ENCODE peak calls at places on chromosome 10, in ten cellular contexts. A is colonic mucosa, Q is endodermal cell, I is A549, K is heart right ventricle, F is tibial nerve, J is right atrium auricular region, W is kidney, O is mucosa of descending colon, N is mammary epithelial cell. B is an unnamed sample.

GRCh38 chr10:94777886-94778458 is 15.5 kb downstream of the CYP2C19 start:
- DNase-seq in A (no peak), Q (no peak), I (no peak), K (no peak), F (no peak), J (no peak), W (no peak), O (no peak), N (no peak), B (no peak)

GRCh38 chr10:122492955-122493597 is 31.7 kb downstream of the HTRA1 start:
- DNase-seq in A (no peak), Q (no peak), I (no peak), K (peak; percentile 31), F (no peak), J (no peak), W (no peak), O (no peak), N (no peak), B (no peak)

GRCh38 chr10:116621934-116622655 is 1.3 kb downstream of the PNLIPRP2 start:
- DNase-seq in A (no peak), Q (no peak), I (no peak), K (no peak), F (no peak), J (peak; percentile 16), W (no peak), O (no peak), N (no peak), B (no peak)

GRCh38 chr10:93436577-93436976 is 45.6 kb downstream of the MYOF start:
- DNase-seq in A (no peak), Q (no peak), I (no peak), K (peak; percentile 70), F (peak; percentile 57), J (peak; percentile 83), W (no peak), O (no peak), N (peak; percentile 77), B (no peak)

GRCh38 chr10:77974396-77975074 is 48.0 kb upstream of the DLG5 start:
- DNase-seq in A (peak; percentile 34), Q (peak; percentile 90), I (peak; percentile 32), K (no peak), F (no peak), J (no peak), W (no peak), O (peak; percentile 56), N (peak; percentile 28), B (no peak)

GRCh38 chr10:73836427-73836826 is 25.0 kb upstream of the NDST2 start:
- DNase-seq in A (no peak), Q (no peak), I (no peak), K (no peak), F (no peak), J (no peak), W (no peak), O (no peak), N (no peak), B (no peak)

GRCh38 chr10:52092390-52092789 is 221.7 kb upstream of the DKK1 start:
- DNase-seq in A (no peak), Q (no peak), I (no peak), K (no peak), F (no peak), J (no peak), W (no peak), O (no peak), N (no peak), B (no peak)

GRCh38 chr10:119655566-119656001 is 4.4 kb downstream of the BAG3 start:
- DNase-seq in A (peak; percentile 29), Q (no peak), I (no peak), K (peak; percentile 55), F (no peak), J (peak; percentile 85), W (peak; percentile 67), O (peak; percentile 29), N (peak; percentile 85), B (no peak)

GRCh38 chr10:73306171-73306708 is 52.4 kb downstream of the CFAP70 start:
- DNase-seq in A (no peak), Q (no peak), I (no peak), K (no peak), F (no peak), J (no peak), W (no peak), O (no peak), N (no peak), B (no peak)

GRCh38 chr10:98115388-98115787 is 19.1 kb upstream of the R3HCC1L start:
- DNase-seq in A (no peak), Q (no peak), I (no peak), K (no peak), F (no peak), J (no peak), W (no peak), O (no peak), N (no peak), B (no peak)

GRCh38 chr10:109126016-109126415 is 797.3 kb downstream of the XPNPEP1 start:
- DNase-seq in A (no peak), Q (no peak), I (no peak), K (no peak), F (no peak), J (no peak), W (no peak), O (no peak), N (no peak), B (no peak)

GRCh38 chr10:104735469-104735868 is 94.4 kb downstream of the SORCS3 start:
- DNase-seq in A (no peak), Q (peak; percentile 75), I (no peak), K (no peak), F (no peak), J (no peak), W (no peak), O (no peak), N (no peak), B (no peak)

GRCh38 chr10:104734408-104734807 is 93.3 kb downstream of the SORCS3 start:
- DNase-seq in A (no peak), Q (no peak), I (no peak), K (no peak), F (no peak), J (no peak), W (no peak), O (no peak), N (peak; percentile 21), B (no peak)

GRCh38 chr10:104732222-104732621 is 91.1 kb downstream of the SORCS3 start:
- DNase-seq in A (no peak), Q (no peak), I (no peak), K (no peak), F (no peak), J (no peak), W (no peak), O (no peak), N (no peak), B (no peak)

GRCh38 chr10:104736006-104736405 is 94.9 kb downstream of the SORCS3 start:
- DNase-seq in A (no peak), Q (no peak), I (no peak), K (no peak), F (no peak), J (no peak), W (no peak), O (no peak), N (no peak), B (peak; percentile 28)

GRCh38 chr10:104735036-104735435 is 93.9 kb downstream of the SORCS3 start:
- DNase-seq in A (no peak), Q (peak; percentile 86), I (no peak), K (no peak), F (no peak), J (no peak), W (no peak), O (no peak), N (no peak), B (no peak)
- H3K4me1 ChIP-seq in A (no peaks in the 10 kb centered on the region), Q (peaks cover 3% of the 10 kb centered on the region), I (no peaks in the 10 kb centered on the region), K (no peaks in the 10 kb centered on the region), F (no peaks in the 10 kb centered on the region), J (peaks cover 8% of the 10 kb centered on the region), W (no peaks in the 10 kb centered on the region), O (no peaks in the 10 kb centered on the region), N (peaks cover 3% of the 10 kb centered on the region), B (peaks cover 8% of the 10 kb centered on the region)

DNA sequence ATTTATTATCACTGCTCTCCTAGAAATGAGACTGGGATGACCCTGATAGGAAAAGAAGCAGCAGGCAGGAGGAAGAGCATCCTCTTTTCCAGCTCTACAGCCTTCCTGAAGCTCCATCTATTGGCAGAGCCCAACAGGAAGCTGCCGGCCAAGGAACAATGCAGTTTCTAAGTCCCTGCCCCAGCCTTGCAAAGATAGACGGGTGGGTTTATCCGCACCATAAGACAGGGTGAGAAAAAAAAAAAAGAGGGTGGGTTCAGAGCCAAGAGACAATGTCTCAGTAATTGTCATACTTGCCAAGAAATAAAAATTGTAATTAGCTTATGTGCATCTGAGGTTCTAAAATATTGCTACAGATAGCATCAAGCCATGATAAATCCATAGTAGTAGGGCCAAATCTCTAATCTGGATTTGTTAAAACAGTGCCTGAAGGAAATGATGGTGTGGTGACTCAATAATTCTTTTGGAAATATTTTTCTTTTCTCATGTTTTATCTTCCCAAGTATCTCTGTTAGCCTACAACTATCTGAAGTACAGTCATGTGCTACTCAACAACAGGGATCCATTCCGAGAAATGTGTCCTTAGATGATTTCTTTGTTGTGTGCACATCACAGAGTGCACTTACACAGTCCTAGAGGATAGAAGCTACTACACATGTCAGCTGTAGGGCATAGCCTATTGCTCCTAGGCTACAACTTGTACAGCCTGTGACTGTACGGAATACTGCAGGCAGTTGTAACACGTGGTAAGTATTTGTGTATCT is 242.9 kb upstream of the CXCL12 start:
- DNase-seq in A (no peak), Q (no peak), I (no peak), K (no peak), F (no peak), J (no peak), W (no peak), O (no peak), N (peak; percentile 54), B (no peak)
- TF ChIP-seq CTCF in A (no peak), Q (no peak), I (no peak), K (no peak), F (no peak), J (no peak), W (no peak), O (no peak), N (peak; percentile 6), B (no peak)

GRCh38 chr10:126420571-126421275 is 32.4 kb upstream of the ADAM12 start:
- DNase-seq in A (no peak), Q (no peak), I (no peak), K (no peak), F (no peak), J (no peak), W (no peak), O (no peak), N (no peak), B (no peak)
- H3K4me3 ChIP-seq in A (no peak overlapping the region), Q (no peak overlapping the region), I (no peak overlapping the region), K (no peak overlapping the region), F (no peak overlapping the region), J (no peak overlapping the region), W (no peak overlapping the region), O (no peak overlapping the region), N (no peak overlapping the region), B (no peak overlapping the region)

GRCh38 chr10:11173062-11173461 is 155.4 kb downstream of the CELF2 start:
- DNase-seq in A (no peak), Q (peak; percentile 26), I (no peak), K (no peak), F (no peak), J (no peak), W (no peak), O (no peak), N (no peak), B (no peak)
- H3K4me1 ChIP-seq in A (no peaks in the 10 kb centered on the region), Q (peaks cover 14% of the 10 kb centered on the region), I (no peaks in the 10 kb centered on the region), K (peaks cover 98% of the 10 kb centered on the region), F (peaks cover 56% of the 10 kb centered on the region), J (peaks cover 52% of the 10 kb centered on the region), W (no peaks in the 10 kb centered on the region), O (no peaks in the 10 kb centered on the region), N (no peaks in the 10 kb centered on the region), B (peaks cover 11% of the 10 kb centered on the region)

GRCh38 chr10:103692421-103693069 is 162.8 kb downstream of the SH3PXD2A start:
- DNase-seq in A (peak; percentile 40), Q (peak; percentile 80), I (no peak), K (no peak), F (no peak), J (no peak), W (no peak), O (no peak), N (no peak), B (no peak)
- TF ChIP-seq CTCF in A (no peak), Q (no peak), I (no peak), K (no peak), F (no peak), J (no peak), W (no peak), O (no peak), N (no peak), B (no peak)